ENCODE peak calls at places on chromosomes 11 and 22, in eight cellular contexts. P is IMR-90, N is amniotic stem cell, S is EL, I is left cardiac atrium, U is NCI-H1436 treated with DMSO at 0.1 percent for 48 hours, H is HFFc6, L is iris pigment epithelial cell. X is an unnamed sample.

GRCh38 chr11:3340025-3340424 is 38.9 kb downstream of the ZNF195 start:
- DNase-seq in U (no peak), L (peak; percentile 95), I (no peak), S (peak; percentile 90), N (peak; percentile 62), P (peak; percentile 85), H (peak; percentile 85), X (peak; percentile 74)

GRCh38 chr11:32892355-32893090 is at the start of gene QSER1:
- DNase-seq in U (no peak), H (peak; percentile 10), P (peak; percentile 41), I (peak; percentile 78), L (peak; percentile 57), N (no peak), S (peak; percentile 73), X (peak; percentile 29)

GRCh38 chr22:26364066-26365015 is 64.7 kb upstream of the ASPHD2 start:
- DNase-seq in N (peak; percentile 71), P (peak; percentile 80), I (peak; percentile 61), U (peak; percentile 10), L (peak; percentile 87), S (peak; percentile 78), H (peak; percentile 83), X (peak; percentile 83)

GRCh38 chr11:63767415-63768231 is 952 bp downstream of the ZFTA start:
- DNase-seq in L (peak; percentile 69), H (peak; percentile 51), U (no peak), P (peak; percentile 74), I (peak; percentile 75), N (no peak), S (peak; percentile 87), X (peak; percentile 88)

GRCh38 chr11:104609297-104609696 is 289.0 kb downstream of the CASP12 start:
- DNase-seq in S (peak; percentile 42), U (no peak), L (peak; percentile 82), I (no peak), P (peak; percentile 75), N (no peak), H (peak; percentile 3), X (peak; percentile 71)

GRCh38 chr11:8095831-8096522 is 15.0 kb downstream of the TUB start:
- DNase-seq in U (no peak), N (no peak), H (no peak), L (no peak), I (peak; percentile 10), S (no peak), P (no peak), X (no peak)

GRCh38 chr11:117315285-117316196 is 515 bp downstream of the BACE1 start:
- DNase-seq in P (no peak), S (peak; percentile 21), U (no peak), L (no peak), N (no peak), I (no peak), H (no peak), X (no peak)

GRCh38 chr22:23831781-23832180 is 7.0 kb downstream of the DERL3 start:
- DNase-seq in H (no peak), S (no peak), I (peak; percentile 15), N (no peak), U (no peak), P (no peak), L (no peak), X (no peak)

GRCh38 chr11:1084561-1085439 is 10.1 kb downstream of the MUC2 start:
- DNase-seq in N (no peak), S (no peak), H (no peak), L (no peak), I (peak; percentile 14), U (no peak), P (no peak), X (no peak)

GRCh38 chr22:31287818-31288495 is 4.3 kb downstream of the PIK3IP1 start:
- DNase-seq in L (no peak), U (no peak), S (no peak), H (no peak), I (no peak), N (no peak), P (no peak), X (no peak)

GRCh38 chr11:102837151-102837550 is 6.3 kb downstream of the MMP3 start:
- DNase-seq in N (no peak), U (no peak), P (no peak), I (no peak), L (no peak), H (no peak), S (no peak), X (peak; percentile 65)

GRCh38 chr11:18727499-18728236 is 1.7 kb upstream of the IGSF22 start:
- DNase-seq in I (peak; percentile 43), L (no peak), U (no peak), H (no peak), N (no peak), S (peak; percentile 31), P (peak; percentile 16), X (peak; percentile 20)

GRCh38 chr22:49977578-49977977 is 17.0 kb downstream of the PIM3 start:
- DNase-seq in I (no peak), H (no peak), N (no peak), U (no peak), P (no peak), L (no peak), S (no peak), X (no peak)

GRCh38 chr11:120172054-120172881 is 34.4 kb upstream of the TRIM29 start:
- DNase-seq in I (peak; percentile 80), H (peak; percentile 53), L (peak; percentile 49), U (no peak), N (peak; percentile 39), S (peak; percentile 66), P (peak; percentile 60), X (peak; percentile 72)

GRCh38 chr11:776459-777287 is 614 bp downstream of the GATD1 start:
- DNase-seq in S (no peak), N (no peak), P (no peak), U (no peak), H (no peak), I (no peak), L (peak; percentile 34), X (no peak)

GRCh38 chr11:113001709-113002108 is 40.5 kb downstream of the NCAM1 start:
- DNase-seq in P (no peak), U (peak; percentile 64), S (no peak), H (no peak), L (peak; percentile 37), N (no peak), I (no peak), X (no peak)

GRCh38 chr11:100981196-100981824 is 148.3 kb downstream of the PGR start:
- DNase-seq in I (no peak), L (peak; percentile 10), P (no peak), S (no peak), H (no peak), N (no peak), U (no peak), X (no peak)

GRCh38 chr11:128226106-128226716 is 361.1 kb downstream of the ETS1 start:
- DNase-seq in S (no peak), H (no peak), L (no peak), N (no peak), U (no peak), I (no peak), P (no peak), X (no peak)

GRCh38 chr22:40036591-40037225 is 42.0 kb downstream of the FAM83F start:
- DNase-seq in L (peak; percentile 79), U (peak; percentile 16), H (peak; percentile 61), N (peak; percentile 44), S (peak; percentile 70), I (peak; percentile 55), P (peak; percentile 76), X (peak; percentile 73)

X was measured in fibroblast of the aortic adventitia.